ENCODE peak calls at places on chromosomes 3 and 15, in ten cellular contexts. One of them, this sample, is unnamed.
A peak's percentile ranks its signal among the peaks of the same experiment; 100 is the strongest.

GRCh38 chr15:73370151-73370550 is 1.4 kb upstream of the HCN4 start:
- DNase-seq in mucosa of descending colon: no peak
- DNase-seq in H1: no peak
- DNase-seq in suprapubic skin: no peak
- DNase-seq in SK-N-SH: no peak
- DNase-seq in right cardiac atrium: no peak
- DNase-seq in iPS DF 6.9: no peak
- DNase-seq in body of pancreas: no peak
- DNase-seq in kidney: no peak
- DNase-seq in IMR-90: no peak
- DNase-seq in this sample: no peak

GRCh38 chr3:187999821-188000220 is 154.1 kb upstream of the LPP start:
- DNase-seq in mucosa of descending colon: no peak
- DNase-seq in H1: no peak
- DNase-seq in suprapubic skin: no peak
- DNase-seq in SK-N-SH: no peak
- DNase-seq in right cardiac atrium: no peak
- DNase-seq in iPS DF 6.9: no peak
- DNase-seq in body of pancreas: no peak
- DNase-seq in kidney: no peak
- DNase-seq in IMR-90: no peak
- DNase-seq in this sample: peak; percentile 19

GRCh38 chr3:129942296-129942695 is 32.2 kb upstream of the TRH start:
- DNase-seq in mucosa of descending colon: peak; percentile 57
- DNase-seq in H1: peak; percentile 75
- DNase-seq in suprapubic skin: no peak
- DNase-seq in SK-N-SH: peak; percentile 86
- DNase-seq in right cardiac atrium: peak; percentile 58
- DNase-seq in iPS DF 6.9: peak; percentile 72
- DNase-seq in body of pancreas: peak; percentile 39
- DNase-seq in kidney: no peak
- DNase-seq in IMR-90: peak; percentile 49
- DNase-seq in this sample: no peak

GRCh38 chr3:66140106-66140505 is 80.7 kb upstream of the SLC25A26 start:
- DNase-seq in mucosa of descending colon: no peak
- DNase-seq in H1: no peak
- DNase-seq in suprapubic skin: no peak
- DNase-seq in SK-N-SH: no peak
- DNase-seq in right cardiac atrium: no peak
- DNase-seq in iPS DF 6.9: no peak
- DNase-seq in body of pancreas: no peak
- DNase-seq in kidney: no peak
- DNase-seq in IMR-90: no peak
- DNase-seq in this sample: no peak

GRCh38 chr15:70508561-70509281 is 254.6 kb downstream of the UACA start:
- DNase-seq in mucosa of descending colon: no peak
- DNase-seq in H1: no peak
- DNase-seq in suprapubic skin: no peak
- DNase-seq in SK-N-SH: no peak
- DNase-seq in right cardiac atrium: no peak
- DNase-seq in iPS DF 6.9: no peak
- DNase-seq in body of pancreas: no peak
- DNase-seq in kidney: no peak
- DNase-seq in IMR-90: peak; percentile 88
- DNase-seq in this sample: no peak

GRCh38 chr15:70469182-70469581 is 294.2 kb downstream of the UACA start:
- DNase-seq in mucosa of descending colon: no peak
- DNase-seq in H1: no peak
- DNase-seq in suprapubic skin: no peak
- DNase-seq in SK-N-SH: no peak
- DNase-seq in right cardiac atrium: no peak
- DNase-seq in iPS DF 6.9: no peak
- DNase-seq in body of pancreas: no peak
- DNase-seq in kidney: no peak
- DNase-seq in IMR-90: no peak
- DNase-seq in this sample: no peak

GRCh38 chr15:53328341-53328740 is 431.1 kb downstream of the WDR72 start:
- DNase-seq in mucosa of descending colon: no peak
- DNase-seq in H1: no peak
- DNase-seq in suprapubic skin: no peak
- DNase-seq in SK-N-SH: no peak
- DNase-seq in right cardiac atrium: no peak
- DNase-seq in iPS DF 6.9: no peak
- DNase-seq in body of pancreas: no peak
- DNase-seq in kidney: no peak
- DNase-seq in IMR-90: no peak
- DNase-seq in this sample: no peak

GRCh38 chr3:10502185-10502880 is 3.1 kb downstream of the ATP2B2 start:
- DNase-seq in mucosa of descending colon: no peak
- DNase-seq in H1: no peak
- DNase-seq in suprapubic skin: no peak
- DNase-seq in SK-N-SH: no peak
- DNase-seq in right cardiac atrium: no peak
- DNase-seq in iPS DF 6.9: no peak
- DNase-seq in body of pancreas: no peak
- DNase-seq in kidney: peak; percentile 17
- DNase-seq in IMR-90: no peak
- DNase-seq in this sample: no peak

GRCh38 chr3:46965151-46965550 is 11.4 kb downstream of the CCDC12 start:
- DNase-seq in mucosa of descending colon: no peak
- DNase-seq in H1: no peak
- DNase-seq in suprapubic skin: no peak
- DNase-seq in SK-N-SH: no peak
- DNase-seq in right cardiac atrium: no peak
- DNase-seq in iPS DF 6.9: no peak
- DNase-seq in body of pancreas: no peak
- DNase-seq in kidney: peak; percentile 51
- DNase-seq in IMR-90: no peak
- DNase-seq in this sample: no peak

GRCh38 chr3:114903213-114903612 is 243.9 kb downstream of the ZBTB20 start:
- DNase-seq in mucosa of descending colon: no peak
- DNase-seq in H1: no peak
- DNase-seq in suprapubic skin: no peak
- DNase-seq in SK-N-SH: no peak
- DNase-seq in right cardiac atrium: no peak
- DNase-seq in iPS DF 6.9: no peak
- DNase-seq in body of pancreas: no peak
- DNase-seq in kidney: no peak
- DNase-seq in IMR-90: peak; percentile 2
- DNase-seq in this sample: no peak

GRCh38 chr3:139533781-139534443 is 5.6 kb downstream of the RBP1 start:
- DNase-seq in mucosa of descending colon: no peak
- DNase-seq in H1: no peak
- DNase-seq in suprapubic skin: no peak
- DNase-seq in SK-N-SH: peak; percentile 71
- DNase-seq in right cardiac atrium: peak; percentile 51
- DNase-seq in iPS DF 6.9: no peak
- DNase-seq in body of pancreas: peak; percentile 53
- DNase-seq in kidney: peak; percentile 83
- DNase-seq in IMR-90: peak; percentile 65
- DNase-seq in this sample: no peak

DNA sequence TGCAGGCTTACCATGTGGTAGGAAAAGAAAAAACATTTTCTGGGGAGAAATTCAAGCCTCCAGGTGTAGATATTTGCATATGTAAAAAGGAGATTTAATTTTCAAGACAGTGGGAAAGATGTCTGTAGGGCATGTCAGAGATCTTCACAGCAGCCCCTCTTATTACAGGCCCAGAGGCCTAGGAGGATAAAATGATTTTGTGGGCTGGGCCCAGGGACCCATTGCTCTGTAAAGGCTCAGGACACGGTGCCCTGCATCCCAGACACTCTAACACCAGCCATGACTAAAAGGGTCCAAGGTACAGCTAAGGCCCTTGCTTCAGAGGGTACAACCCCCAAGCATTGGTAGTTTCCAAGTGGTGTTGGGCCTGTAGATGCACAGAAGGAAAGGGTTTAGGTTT is 680.1 kb downstream of the IGSF11 start:
- DNase-seq in mucosa of descending colon: no peak
- DNase-seq in H1: no peak
- DNase-seq in suprapubic skin: no peak
- DNase-seq in SK-N-SH: no peak
- DNase-seq in right cardiac atrium: no peak
- DNase-seq in iPS DF 6.9: no peak
- DNase-seq in body of pancreas: no peak
- DNase-seq in kidney: no peak
- DNase-seq in IMR-90: no peak
- DNase-seq in this sample: no peak
- H3K9me3 ChIP-seq in mucosa of descending colon: peaks cover 39% of the 10 kb centered on the region
- H3K9me3 ChIP-seq in H1: peaks cover 25% of the 10 kb centered on the region
- H3K9me3 ChIP-seq in suprapubic skin: peaks cover 18% of the 10 kb centered on the region
- H3K9me3 ChIP-seq in SK-N-SH: no peaks in the 10 kb centered on the region
- H3K9me3 ChIP-seq in right cardiac atrium: no peaks in the 10 kb centered on the region
- H3K9me3 ChIP-seq in iPS DF 6.9: peaks cover 1% of the 10 kb centered on the region
- H3K9me3 ChIP-seq in body of pancreas: no peaks in the 10 kb centered on the region
- H3K9me3 ChIP-seq in kidney: peaks cover 2% of the 10 kb centered on the region
- H3K9me3 ChIP-seq in IMR-90: peaks cover 5% of the 10 kb centered on the region
- H3K9me3 ChIP-seq in this sample: peaks cover 3% of the 10 kb centered on the region

GRCh38 chr3:149830902-149831301 is 17.9 kb downstream of the RNF13 start:
- DNase-seq in mucosa of descending colon: no peak
- DNase-seq in H1: no peak
- DNase-seq in suprapubic skin: no peak
- DNase-seq in SK-N-SH: no peak
- DNase-seq in right cardiac atrium: no peak
- DNase-seq in iPS DF 6.9: no peak
- DNase-seq in body of pancreas: no peak
- DNase-seq in kidney: no peak
- DNase-seq in IMR-90: no peak
- DNase-seq in this sample: no peak
- H3K9me3 ChIP-seq in mucosa of descending colon: peaks cover 44% of the 10 kb centered on the region
- H3K9me3 ChIP-seq in H1: peaks cover 40% of the 10 kb centered on the region
- H3K9me3 ChIP-seq in suprapubic skin: peaks cover 18% of the 10 kb centered on the region
- H3K9me3 ChIP-seq in SK-N-SH: peaks cover 14% of the 10 kb centered on the region
- H3K9me3 ChIP-seq in right cardiac atrium: peaks cover 2% of the 10 kb centered on the region
- H3K9me3 ChIP-seq in iPS DF 6.9: peaks cover 3% of the 10 kb centered on the region
- H3K9me3 ChIP-seq in body of pancreas: no peaks in the 10 kb centered on the region
- H3K9me3 ChIP-seq in kidney: peaks cover 5% of the 10 kb centered on the region
- H3K9me3 ChIP-seq in IMR-90: peaks cover 8% of the 10 kb centered on the region
- H3K9me3 ChIP-seq in this sample: peaks cover 4% of the 10 kb centered on the region

GRCh38 chr15:25072857-25073476 is 118.2 kb downstream of the SNRPN start:
- DNase-seq in mucosa of descending colon: no peak
- DNase-seq in H1: no peak
- DNase-seq in suprapubic skin: no peak
- DNase-seq in SK-N-SH: no peak
- DNase-seq in right cardiac atrium: no peak
- DNase-seq in iPS DF 6.9: no peak
- DNase-seq in body of pancreas: no peak
- DNase-seq in kidney: no peak
- DNase-seq in IMR-90: no peak
- DNase-seq in this sample: no peak
- H3K9me3 ChIP-seq in mucosa of descending colon: peaks cover 100% of the 10 kb centered on the region
- H3K9me3 ChIP-seq in H1: peaks cover 90% of the 10 kb centered on the region
- H3K9me3 ChIP-seq in suprapubic skin: peaks cover 76% of the 10 kb centered on the region
- H3K9me3 ChIP-seq in SK-N-SH: peaks cover 11% of the 10 kb centered on the region
- H3K9me3 ChIP-seq in right cardiac atrium: peaks cover 91% of the 10 kb centered on the region
- H3K9me3 ChIP-seq in iPS DF 6.9: peaks cover 11% of the 10 kb centered on the region
- H3K9me3 ChIP-seq in body of pancreas: peaks cover 32% of the 10 kb centered on the region
- H3K9me3 ChIP-seq in kidney: peaks cover 90% of the 10 kb centered on the region
- H3K9me3 ChIP-seq in IMR-90: peaks cover 100% of the 10 kb centered on the region
- H3K9me3 ChIP-seq in this sample: peaks cover 84% of the 10 kb centered on the region

GRCh38 chr3:128853826-128854225 is 25.6 kb upstream of the ACAD9 start:
- DNase-seq in mucosa of descending colon: no peak
- DNase-seq in H1: no peak
- DNase-seq in suprapubic skin: no peak
- DNase-seq in SK-N-SH: no peak
- DNase-seq in right cardiac atrium: no peak
- DNase-seq in iPS DF 6.9: no peak
- DNase-seq in body of pancreas: no peak
- DNase-seq in kidney: no peak
- DNase-seq in IMR-90: no peak
- DNase-seq in this sample: no peak

GRCh38 chr3:128858167-128858566 is 21.3 kb upstream of the ACAD9 start:
- DNase-seq in mucosa of descending colon: no peak
- DNase-seq in H1: no peak
- DNase-seq in suprapubic skin: no peak
- DNase-seq in SK-N-SH: no peak
- DNase-seq in right cardiac atrium: no peak
- DNase-seq in iPS DF 6.9: no peak
- DNase-seq in body of pancreas: no peak
- DNase-seq in kidney: no peak
- DNase-seq in IMR-90: no peak
- DNase-seq in this sample: no peak

GRCh38 chr3:128855574-128855973 is 23.8 kb upstream of the ACAD9 start:
- DNase-seq in mucosa of descending colon: no peak
- DNase-seq in H1: no peak
- DNase-seq in suprapubic skin: no peak
- DNase-seq in SK-N-SH: no peak
- DNase-seq in right cardiac atrium: no peak
- DNase-seq in iPS DF 6.9: no peak
- DNase-seq in body of pancreas: no peak
- DNase-seq in kidney: no peak
- DNase-seq in IMR-90: no peak
- DNase-seq in this sample: no peak

GRCh38 chr3:128851601-128852000 is 27.8 kb upstream of the ACAD9 start:
- DNase-seq in mucosa of descending colon: no peak
- DNase-seq in H1: no peak
- DNase-seq in suprapubic skin: no peak
- DNase-seq in SK-N-SH: no peak
- DNase-seq in right cardiac atrium: no peak
- DNase-seq in iPS DF 6.9: no peak
- DNase-seq in body of pancreas: no peak
- DNase-seq in kidney: no peak
- DNase-seq in IMR-90: no peak
- DNase-seq in this sample: no peak

GRCh38 chr3:128854382-128854939 is 25.0 kb upstream of the ACAD9 start:
- DNase-seq in mucosa of descending colon: no peak
- DNase-seq in H1: no peak
- DNase-seq in suprapubic skin: no peak
- DNase-seq in SK-N-SH: no peak
- DNase-seq in right cardiac atrium: no peak
- DNase-seq in iPS DF 6.9: no peak
- DNase-seq in body of pancreas: no peak
- DNase-seq in kidney: no peak
- DNase-seq in IMR-90: no peak
- DNase-seq in this sample: no peak
- H3K9me3 ChIP-seq in mucosa of descending colon: peaks cover 40% of the 10 kb centered on the region
- H3K9me3 ChIP-seq in H1: peaks cover 50% of the 10 kb centered on the region
- H3K9me3 ChIP-seq in suprapubic skin: peaks cover 15% of the 10 kb centered on the region
- H3K9me3 ChIP-seq in SK-N-SH: peaks cover 6% of the 10 kb centered on the region
- H3K9me3 ChIP-seq in right cardiac atrium: peaks cover 2% of the 10 kb centered on the region
- H3K9me3 ChIP-seq in iPS DF 6.9: peaks cover 7% of the 10 kb centered on the region
- H3K9me3 ChIP-seq in body of pancreas: no peaks in the 10 kb centered on the region
- H3K9me3 ChIP-seq in kidney: no peaks in the 10 kb centered on the region
- H3K9me3 ChIP-seq in IMR-90: peaks cover 28% of the 10 kb centered on the region
- H3K9me3 ChIP-seq in this sample: peaks cover 3% of the 10 kb centered on the region

GRCh38 chr15:24985224-24985623 is 30.4 kb downstream of the SNRPN start:
- DNase-seq in mucosa of descending colon: no peak
- DNase-seq in H1: no peak
- DNase-seq in suprapubic skin: no peak
- DNase-seq in SK-N-SH: no peak
- DNase-seq in right cardiac atrium: no peak
- DNase-seq in iPS DF 6.9: no peak
- DNase-seq in body of pancreas: no peak
- DNase-seq in kidney: no peak
- DNase-seq in IMR-90: no peak
- DNase-seq in this sample: no peak

DNA sequence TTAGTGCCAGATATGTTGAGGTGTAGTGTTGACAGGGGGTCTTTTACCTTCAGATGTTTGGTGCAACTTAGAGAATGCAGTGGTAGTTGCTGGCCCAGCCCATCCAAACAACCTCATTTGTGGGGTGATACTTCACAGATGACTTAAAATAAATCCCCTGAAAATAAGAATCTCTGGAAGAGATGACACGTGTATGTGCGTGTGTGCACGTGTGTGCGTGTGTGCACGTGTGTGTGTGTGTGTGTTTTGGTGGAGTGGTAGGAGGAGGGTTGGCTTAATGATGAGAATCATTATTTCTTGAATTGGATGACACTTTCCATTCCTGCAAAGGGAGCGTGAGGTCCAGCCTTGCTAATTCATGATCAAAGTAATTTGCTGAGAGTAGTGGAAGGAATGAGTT is 31.9 kb downstream of the SNRPN start:
- DNase-seq in mucosa of descending colon: no peak
- DNase-seq in H1: no peak
- DNase-seq in suprapubic skin: no peak
- DNase-seq in SK-N-SH: no peak
- DNase-seq in right cardiac atrium: no peak
- DNase-seq in iPS DF 6.9: no peak
- DNase-seq in body of pancreas: no peak
- DNase-seq in kidney: no peak
- DNase-seq in IMR-90: no peak
- DNase-seq in this sample: no peak
- H3K9me3 ChIP-seq in mucosa of descending colon: peaks cover 83% of the 10 kb centered on the region
- H3K9me3 ChIP-seq in H1: no peaks in the 10 kb centered on the region
- H3K9me3 ChIP-seq in suprapubic skin: peaks cover 8% of the 10 kb centered on the region
- H3K9me3 ChIP-seq in SK-N-SH: no peaks in the 10 kb centered on the region
- H3K9me3 ChIP-seq in right cardiac atrium: peaks cover 2% of the 10 kb centered on the region
- H3K9me3 ChIP-seq in iPS DF 6.9: no peaks in the 10 kb centered on the region
- H3K9me3 ChIP-seq in body of pancreas: no peaks in the 10 kb centered on the region
- H3K9me3 ChIP-seq in kidney: no peaks in the 10 kb centered on the region
- H3K9me3 ChIP-seq in IMR-90: no peaks in the 10 kb centered on the region
- H3K9me3 ChIP-seq in this sample: peaks cover 4% of the 10 kb centered on the region